ENCODE peak calls at places on chromosomes 4 and X, in five cellular contexts. F is neural progenitor cell, G is HCT116, U is PC-3, J is OCI-LY7. H is an unnamed sample.

GRCh38 chrX:104117753-104118152 is 5.4 kb downstream of the ZCCHC18 start:
- DNase-seq in U (no peak), J (no peak), G (no peak), F (no peak), H (no peak)

GRCh38 chr4:107814758-107815552 is 9.8 kb upstream of the SGMS2 start:
- DNase-seq in F (no peak), G (no peak), U (no peak), J (no peak), H (no peak)

GRCh38 chrX:53321216-53321942 is 40.0 kb upstream of the IQSEC2 start:
- DNase-seq in J (no peak), F (peak; percentile 35), U (no peak), G (no peak), H (peak; percentile 75)

GRCh38 chr4:81214518-81215218 is 354 bp downstream of the PRKG2 start:
- DNase-seq in G (no peak), U (no peak), F (peak; percentile 74), J (no peak), H (peak; percentile 11)

GRCh38 chr4:3294401-3295241 is 1.8 kb downstream of the RGS12 start:
- DNase-seq in G (no peak), J (no peak), U (no peak), F (no peak), H (no peak)

GRCh38 chrX:38930474-38930873 is 129.2 kb downstream of the MID1IP1 start:
- DNase-seq in J (no peak), U (no peak), F (no peak), G (no peak), H (no peak)

GRCh38 chr4:87973283-87974169 is 2.0 kb upstream of the SPP1 start:
- DNase-seq in F (peak; percentile 69), G (peak; percentile 59), U (peak; percentile 70), J (peak; percentile 60), H (peak; percentile 66)

GRCh38 chr4:128461300-128462103 is 173.9 kb upstream of the PGRMC2 start:
- DNase-seq in F (peak; percentile 88), J (no peak), G (no peak), U (peak; percentile 61), H (no peak)

GRCh38 chr4:184255361-184255760 is 37.7 kb upstream of the ENPP6 start:
- DNase-seq in J (no peak), F (peak; percentile 21), U (no peak), G (no peak), H (peak; percentile 24)

GRCh38 chrX:147476008-147476407 is 435.7 kb upstream of the FMR1 start:
- DNase-seq in F (peak; percentile 50), G (no peak), J (no peak), U (peak; percentile 35), H (peak; percentile 1)

DNA sequence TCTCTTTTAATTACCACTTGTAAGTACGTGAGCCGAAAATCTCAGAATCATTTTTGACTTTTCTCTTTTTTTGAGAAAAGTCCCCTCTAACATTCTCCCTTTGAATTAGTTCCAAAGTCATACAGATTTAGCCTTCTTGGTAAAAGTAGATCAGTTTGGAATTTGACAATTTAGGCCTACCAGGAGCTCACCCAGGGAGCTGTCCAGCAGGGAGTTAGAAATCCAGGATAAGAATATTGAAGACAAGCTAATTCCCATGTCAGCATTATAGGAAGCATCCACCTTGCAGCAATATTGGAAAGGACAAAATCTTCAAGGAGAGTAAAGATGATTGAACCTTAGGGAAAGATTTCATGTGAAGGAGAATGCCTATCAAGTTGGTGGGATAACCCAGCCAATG is 352.2 kb upstream of the CPEB2 start:
- DNase-seq in G (no peak), J (no peak), U (peak; percentile 13), F (no peak), H (no peak)
- TF ChIP-seq EZH2phosphoT487 in G (no peak), J (no peak), U (no peak), F (no peak), H (no peak)

GRCh38 chr4:29459926-29460325 is 1260.2 kb upstream of the PCDH7 start:
- DNase-seq in G (no peak), F (no peak), U (no peak), J (no peak), H (no peak)
- TF ChIP-seq EZH2phosphoT487 in G (no peak), F (no peak), U (no peak), J (no peak), H (no peak)

GRCh38 chrX:10482708-10483107 is 137.7 kb downstream of the MID1 start:
- DNase-seq in J (no peak), F (no peak), G (no peak), U (no peak), H (no peak)
- TF ChIP-seq EZH2phosphoT487 in J (no peak), F (no peak), G (no peak), U (no peak), H (no peak)

DNA sequence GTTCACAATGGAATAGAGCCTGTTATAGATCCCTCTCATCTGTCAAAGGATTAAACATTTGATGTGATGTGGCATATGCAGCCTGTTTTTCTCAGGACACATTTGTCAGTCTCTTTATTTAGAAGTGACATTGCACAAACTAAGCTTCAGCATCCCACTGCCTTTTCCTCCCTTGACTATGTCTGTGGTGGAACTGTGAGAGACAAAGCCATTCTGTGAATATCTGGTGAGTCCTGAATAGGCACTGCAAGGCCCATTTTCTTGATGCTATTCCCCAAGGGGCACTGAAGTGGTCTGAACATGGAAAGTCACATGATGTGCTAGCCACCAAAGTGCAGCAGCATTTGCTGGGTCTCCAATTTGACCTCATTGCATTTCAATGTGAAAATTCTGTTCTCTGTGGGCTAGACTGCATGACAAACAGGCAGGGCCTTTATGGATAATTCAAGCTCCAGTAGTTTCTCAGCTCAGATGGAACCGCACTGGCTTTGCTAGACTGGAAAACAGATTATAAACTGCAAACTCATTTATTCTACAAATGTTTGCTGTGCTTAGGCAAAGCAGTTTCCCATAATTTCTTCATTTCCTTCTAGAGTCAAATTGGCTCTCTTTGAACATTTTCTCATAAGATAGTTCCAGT is 627.4 kb upstream of the BOD1L1 start:
- DNase-seq in F (no peak), U (no peak), J (no peak), G (no peak), H (no peak)
- TF ChIP-seq EZH2phosphoT487 in F (no peak), U (no peak), J (no peak), G (no peak), H (no peak)

DNA sequence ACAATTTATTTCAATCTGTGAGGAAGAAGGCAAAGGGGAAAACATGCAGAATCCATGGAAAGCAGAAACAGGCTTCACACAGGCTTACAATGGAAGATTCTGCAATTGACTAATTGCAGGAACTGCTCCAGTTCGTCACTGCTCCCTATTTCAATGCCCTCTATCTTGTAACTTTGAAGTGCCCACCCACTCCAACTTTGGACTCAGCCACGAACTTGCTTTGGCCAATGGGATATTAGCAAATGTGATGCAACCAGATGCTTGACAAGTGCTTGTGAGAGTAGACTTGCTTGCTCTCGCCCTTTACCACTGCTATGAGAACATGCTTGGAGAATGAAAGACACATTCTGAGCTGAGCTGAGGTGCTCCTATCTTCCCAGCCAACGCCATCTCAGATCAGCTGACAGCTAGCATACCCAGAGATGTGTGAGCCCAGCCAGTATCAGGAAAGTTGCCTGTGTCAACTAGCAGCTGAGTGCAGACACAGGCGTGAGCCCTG is 105.7 kb upstream of the PTCHD1 start:
- DNase-seq in G (no peak), F (no peak), J (no peak), U (no peak), H (no peak)
- TF ChIP-seq EZH2phosphoT487 in G (no peak), F (no peak), J (no peak), U (no peak), H (no peak)

GRCh38 chrX:100076031-100076430 is 334.0 kb downstream of the PCDH19 start:
- DNase-seq in G (no peak), F (no peak), U (no peak), J (no peak), H (no peak)
- TF ChIP-seq EZH2phosphoT487 in G (no peak), F (no peak), U (no peak), J (no peak), H (no peak)

DNA sequence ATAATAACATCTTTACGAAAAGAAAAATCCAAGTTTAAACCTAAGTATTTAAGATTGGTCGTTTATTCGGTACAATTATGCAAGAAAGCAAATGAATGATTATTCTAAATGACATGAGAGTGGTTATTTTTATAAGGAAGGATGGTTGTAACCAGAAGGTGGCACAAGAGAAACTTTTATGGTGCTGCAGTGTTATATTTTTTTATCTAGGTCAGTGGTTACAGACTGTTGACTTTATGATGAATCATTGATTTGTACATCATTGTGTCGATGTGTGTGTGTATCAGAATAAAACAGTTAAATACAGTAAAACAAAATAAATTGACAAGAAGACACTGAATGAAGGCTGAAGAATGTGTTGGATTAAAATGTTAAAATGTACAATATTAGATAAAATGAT is 9.8 kb downstream of the DCAF8L2 start:
- DNase-seq in G (no peak), F (no peak), J (no peak), U (peak; percentile 73), H (no peak)
- TF ChIP-seq EZH2phosphoT487 in G (no peak), F (no peak), J (no peak), U (no peak), H (no peak)

GRCh38 chr4:121070274-121070673 is 2.1 kb downstream of the NDNF start:
- DNase-seq in U (no peak), J (no peak), G (no peak), F (peak; percentile 70), H (no peak)

GRCh38 chr4:121072080-121072835 is at the start of gene NDNF:
- DNase-seq in G (no peak), J (no peak), U (no peak), F (peak; percentile 74), H (peak; percentile 79)

GRCh38 chr4:121071640-121072037 is 696 bp downstream of the NDNF start:
- DNase-seq in G (no peak), U (no peak), J (no peak), F (peak; percentile 13), H (peak; percentile 12)

GRCh38 chr4:121069419-121069818 is 2.9 kb downstream of the NDNF start:
- DNase-seq in F (no peak), J (no peak), U (no peak), G (no peak), H (no peak)

DNA sequence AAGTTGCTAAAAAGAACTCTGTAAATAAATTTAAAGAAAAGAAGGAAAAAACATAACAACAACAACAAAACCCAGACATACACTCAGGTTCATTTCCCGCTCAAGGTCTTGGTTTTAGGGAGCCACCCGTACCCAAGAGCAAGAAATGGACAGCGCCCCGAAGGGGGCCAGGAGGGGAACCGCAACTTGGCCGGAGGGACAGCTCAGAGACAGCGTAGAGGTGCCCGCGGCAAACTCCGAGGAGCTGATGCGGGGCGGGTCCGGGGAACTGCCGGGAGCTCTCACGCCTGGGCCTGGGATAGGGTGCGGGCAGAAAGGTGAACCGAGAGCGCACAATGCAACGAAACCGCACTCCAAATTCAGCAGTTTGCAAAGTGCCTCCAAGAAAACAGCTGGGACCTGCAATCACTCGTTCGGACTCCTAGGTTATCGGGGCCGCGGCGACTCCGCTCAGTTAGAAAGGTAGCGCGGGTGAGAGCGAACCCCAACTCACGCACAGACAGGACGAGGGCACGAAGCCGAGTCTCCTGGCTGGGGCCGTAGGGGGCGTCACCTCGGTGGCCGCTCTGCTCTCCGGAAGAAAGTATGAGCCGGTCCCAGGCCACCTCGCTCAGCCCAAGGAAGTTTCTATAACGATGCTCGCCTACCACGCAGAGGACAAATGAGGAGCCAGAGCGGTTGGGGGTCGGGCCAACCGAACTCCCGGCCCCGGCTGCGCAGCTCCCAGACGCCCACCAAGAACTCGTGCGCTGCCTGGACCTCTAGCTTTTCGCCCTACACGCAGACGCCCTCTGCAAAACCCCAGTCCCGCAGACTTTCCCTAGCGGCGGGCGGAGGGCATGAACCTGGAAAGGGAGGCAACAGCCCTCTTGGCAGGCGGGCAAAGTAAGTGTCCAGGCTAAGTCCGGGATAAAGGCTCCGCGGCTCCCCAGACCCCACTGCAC is 1.4 kb downstream of the NDNF start:
- DNase-seq in G (no peak), U (no peak), J (no peak), F (peak; percentile 79), H (peak; percentile 77)
- TF ChIP-seq EZH2phosphoT487 in G (no peak), U (no peak), J (no peak), F (no peak), H (no peak)